ENCODE peak calls at places on chromosome 9, in eight cellular contexts. F is A549; A is adrenal gland; Z is endodermal cell; D is neuronal stem cell; R is heart right ventricle; X is epithelial cell of prostate; T is naive thymus-derived CD4-positive, alpha-beta T cell. C is an unnamed sample.
A peak's percentile ranks its signal among the peaks of the same experiment; 100 is the strongest.

GRCh38 chr9:22354699-22355384 is 91.8 kb upstream of the DMRTA1 start:
- DNase-seq in R (no peak), D (no peak), T (no peak), F (no peak), Z (no peak), A (no peak), X (no peak), C (no peak)

GRCh38 chr9:4380406-4380805 is 80.5 kb upstream of the GLIS3 start:
- DNase-seq in T (no peak), X (no peak), Z (no peak), R (no peak), A (no peak), D (no peak), F (no peak), C (no peak)

GRCh38 chr9:104264431-104264830 is 170.3 kb downstream of the SMC2 start:
- DNase-seq in F (no peak), D (no peak), X (no peak), R (no peak), T (no peak), A (no peak), Z (no peak), C (no peak)

GRCh38 chr9:111853450-111853827 is 43.2 kb upstream of the UGCG start:
- DNase-seq in F (no peak), Z (no peak), X (no peak), R (no peak), T (no peak), A (no peak), D (no peak), C (no peak)

GRCh38 chr9:93954436-93955355 is at the start of gene BARX1:
- DNase-seq in F (no peak), D (no peak), T (no peak), X (no peak), A (no peak), Z (peak; percentile 78), R (no peak), C (no peak)

GRCh38 chr9:116789097-116789496 is 102.0 kb downstream of the TRIM32 start:
- DNase-seq in R (no peak), F (no peak), X (no peak), Z (no peak), D (no peak), T (no peak), A (no peak), C (no peak)

GRCh38 chr9:137367506-137368430 is 55.2 kb downstream of the EXD3 start:
- DNase-seq in T (no peak), A (no peak), X (no peak), Z (peak; percentile 43), R (no peak), D (no peak), F (no peak), C (no peak)

GRCh38 chr9:109880276-109881169 is 100.5 kb downstream of the PALM2AKAP2 start:
- DNase-seq in T (peak; percentile 25), X (no peak), A (no peak), Z (peak; percentile 87), R (no peak), D (peak; percentile 9), F (peak; percentile 66), C (no peak)

GRCh38 chr9:126805546-126806262 is 864 bp downstream of the ZBTB43 start:
- DNase-seq in R (peak; percentile 78), Z (peak; percentile 59), X (peak; percentile 72), F (no peak), D (no peak), A (peak; percentile 86), T (no peak), C (no peak)

GRCh38 chr9:135992486-135993408 is 31.6 kb upstream of the UBAC1 start:
- DNase-seq in R (peak; percentile 91), A (peak; percentile 89), F (peak; percentile 36), T (peak; percentile 25), Z (peak; percentile 89), D (peak; percentile 59), X (no peak), C (peak; percentile 16)

GRCh38 chr9:91341258-91341746 is 20.4 kb downstream of the AUH start:
- DNase-seq in A (no peak), Z (no peak), X (no peak), D (no peak), T (no peak), F (no peak), R (no peak), C (no peak)

GRCh38 chr9:88949425-88949824 is 41.8 kb upstream of the S1PR3 start:
- DNase-seq in R (peak; percentile 73), D (no peak), T (no peak), A (peak; percentile 48), X (no peak), F (no peak), Z (no peak), C (no peak)

GRCh38 chr9:127658431-127658830 is 46.4 kb downstream of the STXBP1 start:
- DNase-seq in Z (no peak), R (no peak), A (no peak), F (no peak), D (no peak), T (no peak), X (no peak), C (no peak)

GRCh38 chr9:36192196-36192595 is 1.5 kb downstream of the CLTA start:
- DNase-seq in X (no peak), A (no peak), D (no peak), F (no peak), R (no peak), T (no peak), Z (no peak), C (no peak)

GRCh38 chr9:92378825-92379535 is 25.4 kb downstream of the OGN start:
- DNase-seq in X (no peak), D (no peak), A (no peak), F (no peak), T (peak; percentile 1), R (no peak), Z (no peak), C (no peak)

GRCh38 chr9:137055385-137056364 is 1.8 kb upstream of the ENTPD2 start:
- DNase-seq in D (no peak), T (no peak), F (peak; percentile 58), Z (no peak), X (no peak), A (peak; percentile 78), R (peak; percentile 93), C (peak; percentile 94)

DNA sequence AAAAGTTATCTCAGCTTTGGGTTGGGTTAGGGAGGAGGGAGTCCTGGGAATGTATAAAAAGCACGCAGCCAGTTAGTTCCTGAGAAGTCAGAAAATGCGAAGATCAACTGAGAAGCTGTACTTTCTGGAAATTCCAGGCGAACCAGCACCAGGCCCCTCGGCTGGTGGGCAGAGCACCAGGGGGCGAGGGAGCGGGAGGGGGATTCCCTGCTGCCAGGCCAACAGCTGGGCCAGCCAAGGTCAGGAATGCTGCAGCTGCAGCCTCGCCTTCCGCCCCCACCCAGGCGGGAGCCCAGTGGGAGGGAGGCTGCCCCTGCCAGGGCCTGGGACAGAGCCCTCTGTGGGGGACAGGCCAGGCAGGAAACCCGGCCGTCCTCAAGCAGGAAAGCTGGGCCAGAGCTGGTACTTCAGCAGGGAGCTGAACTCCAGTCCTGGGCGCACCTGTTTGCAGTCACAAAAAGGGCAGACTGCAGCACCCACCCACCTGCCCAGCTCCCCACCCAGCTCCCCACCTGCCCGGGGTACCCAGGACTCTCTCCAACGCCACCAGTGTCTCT is 35.5 kb downstream of the VAV2 start:
- DNase-seq in R (no peak), D (no peak), A (peak; percentile 63), X (no peak), F (no peak), Z (peak; percentile 81), T (no peak), C (no peak)
- H3K27ac ChIP-seq in R (peak overlapping the region; percentile 60), D (peak overlapping the region; percentile 90), A (peak overlapping the region; percentile 65), X (no peak overlapping the region), F (peak overlapping the region; percentile 60), Z (peak overlapping the region; percentile 90), T (peak overlapping the region; percentile 60), C (no peak overlapping the region)

DNA sequence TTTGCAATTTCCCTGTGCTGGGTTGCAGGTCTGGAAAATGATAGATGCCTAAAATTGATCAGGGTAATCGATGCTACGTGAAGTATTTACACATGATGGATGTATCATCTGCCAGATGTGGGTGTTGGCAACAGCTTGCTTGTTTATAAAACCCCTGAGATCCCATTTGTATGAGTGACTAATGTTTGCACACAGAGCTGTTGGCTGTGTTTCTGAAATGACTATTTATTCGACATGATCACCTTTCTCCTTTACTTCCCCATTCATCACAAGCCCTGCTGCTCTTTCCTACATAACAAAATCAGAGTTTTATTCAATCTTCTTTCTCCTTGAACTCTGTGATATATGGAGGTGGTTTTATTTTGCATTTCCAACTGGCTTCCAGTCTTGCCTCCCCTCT is 50.5 kb upstream of the SHB start:
- DNase-seq in T (no peak), Z (no peak), D (no peak), X (peak; percentile 34), F (peak; percentile 31), A (no peak), R (no peak), C (no peak)
- H3K27ac ChIP-seq in T (no peak overlapping the region), Z (no peak overlapping the region), D (no peak overlapping the region), X (no peak overlapping the region), F (no peak overlapping the region), A (no peak overlapping the region), R (no peak overlapping the region), C (no peak overlapping the region)

DNA sequence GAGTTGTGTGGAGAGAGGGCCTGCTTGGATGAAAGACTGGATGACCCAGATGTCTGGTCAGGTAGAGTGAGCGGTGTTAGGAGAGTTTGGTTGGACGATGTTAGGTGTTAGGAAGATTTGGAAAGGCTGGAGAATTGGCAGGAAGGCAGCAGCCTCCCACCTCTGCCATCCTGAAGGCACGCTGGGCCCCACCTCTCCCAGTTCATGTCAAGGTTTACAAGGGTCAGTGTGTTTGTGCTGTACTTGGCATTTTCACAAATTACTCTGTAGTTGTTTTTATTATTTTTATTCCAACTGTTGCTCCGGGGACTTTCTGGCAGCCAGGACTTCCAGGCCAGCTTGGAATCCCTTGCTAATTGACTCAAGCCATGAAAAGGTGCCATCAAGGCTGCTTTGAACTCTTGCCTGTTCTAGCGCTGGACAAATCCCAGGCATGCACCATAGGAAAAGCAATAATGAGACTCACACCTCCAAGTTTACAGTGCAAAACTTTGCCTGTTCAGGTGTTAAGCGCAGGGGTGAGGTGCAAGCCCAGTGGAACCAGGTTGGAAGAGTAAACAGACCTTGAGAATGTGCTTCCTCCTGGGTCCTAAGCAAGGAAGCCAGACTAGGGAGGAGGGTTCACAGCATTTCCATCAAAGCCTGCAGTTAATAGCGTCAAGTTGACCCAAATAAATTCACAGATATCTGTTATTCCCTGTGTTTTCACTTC is 41.7 kb upstream of the KLF9 start:
- DNase-seq in X (no peak), T (no peak), A (no peak), F (no peak), D (no peak), R (no peak), Z (no peak), C (no peak)
- H3K27ac ChIP-seq in X (no peak overlapping the region), T (no peak overlapping the region), A (no peak overlapping the region), F (no peak overlapping the region), D (no peak overlapping the region), R (no peak overlapping the region), Z (no peak overlapping the region), C (no peak overlapping the region)

DNA sequence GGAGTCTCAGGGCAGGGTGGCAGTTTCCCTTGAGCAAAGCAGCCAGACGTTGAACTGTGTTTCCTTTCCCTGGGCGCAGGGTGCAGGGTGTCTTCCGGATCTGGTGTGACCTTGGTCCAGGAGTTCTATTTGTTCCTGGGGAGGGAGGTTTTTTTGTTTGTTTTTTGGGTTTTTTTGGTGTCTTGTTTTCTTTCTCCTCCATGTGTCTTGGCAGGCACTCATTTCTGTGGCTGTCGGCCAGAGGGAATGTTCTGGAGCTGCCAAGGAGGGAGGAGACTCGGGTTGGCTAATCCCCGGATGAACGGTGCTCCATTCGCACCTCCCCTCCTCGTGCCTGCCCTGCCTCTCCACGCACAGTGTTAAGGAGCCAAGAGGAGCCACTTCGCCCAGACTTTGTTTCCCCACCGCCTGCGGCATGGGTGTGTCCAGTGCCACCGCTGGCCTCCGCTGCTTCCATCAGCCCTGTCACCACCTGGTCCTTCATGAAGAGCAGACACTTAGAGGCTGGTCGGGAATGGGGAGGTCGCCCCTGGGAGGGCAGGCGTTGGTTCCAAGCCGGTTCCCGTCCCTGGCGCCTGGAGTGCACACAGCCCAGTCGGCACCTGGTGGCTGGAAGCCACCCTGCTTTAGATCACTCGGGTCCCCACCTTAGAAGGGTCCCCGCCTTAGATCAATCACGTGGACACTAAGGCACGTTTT is 3.5 kb upstream of the PHYHD1 start:
- DNase-seq in A (peak; percentile 90), R (peak; percentile 85), D (no peak), F (no peak), T (no peak), X (no peak), Z (peak; percentile 38), C (peak; percentile 77)
- H3K27ac ChIP-seq in A (peak overlapping the region; percentile 79), R (peak overlapping the region; percentile 80), D (no peak overlapping the region), F (peak overlapping the region; percentile 76), T (no peak overlapping the region), X (peak overlapping the region; percentile 100), Z (no peak overlapping the region), C (peak overlapping the region; percentile 75)

C was measured in substantia nigra.